ENCODE peak calls at places on chromosomes 16 and 17, in eight cellular contexts. G is esophagus muscularis mucosa, A is PC-9, M is fibroblast of lung, C is AG04450, Z is mucosa of descending colon, R is left lung, F is Peyer's patch. U is an unnamed sample.

GRCh38 chr17:45050680-45051059 is 762 bp downstream of the DCAKD start:
- DNase-seq in Z (no peak), A (peak), G (no peak), C (no peak), M (no peak), F (no peak), R (no peak), U (no peak)

GRCh38 chr16:79850348-79850747 is 249.8 kb upstream of the MAF start:
- DNase-seq in R (no peak), G (no peak), Z (no peak), A (no peak), M (no peak), F (no peak), C (no peak), U (no peak)

GRCh38 chr17:81960130-81960958 is 643 bp downstream of the NOTUM start:
- DNase-seq in F (no peak), M (no peak), Z (no peak), C (no peak), G (no peak), R (no peak), A (no peak), U (no peak)

GRCh38 chr16:47316686-47317085 is 144.2 kb downstream of the ITFG1 start:
- DNase-seq in F (no peak), G (no peak), Z (no peak), A (no peak), R (no peak), M (no peak), C (no peak), U (no peak)

GRCh38 chr16:11105038-11105903 is 150.7 kb downstream of the SOCS1 start:
- DNase-seq in A (no peak), R (no peak), F (peak), C (peak), G (no peak), M (peak), Z (no peak), U (peak)

GRCh38 chr17:59618894-59619312 is 792 bp upstream of the CLTC start:
- DNase-seq in Z (no peak), F (no peak), A (no peak), R (no peak), C (no peak), G (no peak), M (no peak), U (peak)

GRCh38 chr17:51992864-51993413 is 165.6 kb downstream of the CA10 start:
- DNase-seq in C (no peak), R (no peak), G (no peak), Z (no peak), A (no peak), M (no peak), F (no peak), U (no peak)

GRCh38 chr17:19329136-19329535 is 33.4 kb downstream of the B9D1 start:
- DNase-seq in C (no peak), F (peak), R (no peak), G (no peak), M (no peak), A (no peak), Z (no peak), U (no peak)

GRCh38 chr17:82668631-82669099 is 20.4 kb upstream of the WDR45B start:
- DNase-seq in A (peak), G (no peak), Z (peak), M (peak), F (peak), R (peak), C (peak), U (peak)

GRCh38 chr16:50299508-50300105 is 33.3 kb downstream of the ADCY7 start:
- DNase-seq in A (no peak), Z (peak), F (peak), C (no peak), R (peak), G (no peak), M (no peak), U (no peak)

GRCh38 chr16:78742501-78743283 is 643.2 kb downstream of the WWOX start:
- DNase-seq in M (peak), A (peak), C (no peak), R (peak), F (peak), G (no peak), Z (peak), U (no peak)

GRCh38 chr16:86516618-86517003 is 6.3 kb downstream of the FOXF1 start:
- DNase-seq in M (peak), R (no peak), G (no peak), A (no peak), Z (no peak), C (no peak), F (no peak), U (no peak)

GRCh38 chr16:88630941-88631340 is 7.4 kb upstream of the IL17C start:
- DNase-seq in C (no peak), F (no peak), A (no peak), M (no peak), Z (no peak), R (no peak), G (no peak), U (no peak)

GRCh38 chr17:48692049-48692448 is 30.3 kb downstream of the PRAC1 start:
- DNase-seq in A (no peak), C (no peak), R (no peak), Z (no peak), M (no peak), G (no peak), F (no peak), U (no peak)

GRCh38 chr16:29192329-29193247 is 207.7 kb downstream of the LAT start:
- DNase-seq in F (peak), C (no peak), Z (no peak), A (peak), M (no peak), R (no peak), G (no peak), U (no peak)

GRCh38 chr17:50345443-50346312 is at the start of gene XYLT2:
- DNase-seq in R (peak), A (peak), Z (peak), G (no peak), F (peak), M (peak), C (no peak), U (peak)

GRCh38 chr17:10126554-10127493 is 71.6 kb downstream of the GAS7 start:
- DNase-seq in F (no peak), C (no peak), Z (no peak), M (peak), G (no peak), A (no peak), R (no peak), U (no peak)

DNA sequence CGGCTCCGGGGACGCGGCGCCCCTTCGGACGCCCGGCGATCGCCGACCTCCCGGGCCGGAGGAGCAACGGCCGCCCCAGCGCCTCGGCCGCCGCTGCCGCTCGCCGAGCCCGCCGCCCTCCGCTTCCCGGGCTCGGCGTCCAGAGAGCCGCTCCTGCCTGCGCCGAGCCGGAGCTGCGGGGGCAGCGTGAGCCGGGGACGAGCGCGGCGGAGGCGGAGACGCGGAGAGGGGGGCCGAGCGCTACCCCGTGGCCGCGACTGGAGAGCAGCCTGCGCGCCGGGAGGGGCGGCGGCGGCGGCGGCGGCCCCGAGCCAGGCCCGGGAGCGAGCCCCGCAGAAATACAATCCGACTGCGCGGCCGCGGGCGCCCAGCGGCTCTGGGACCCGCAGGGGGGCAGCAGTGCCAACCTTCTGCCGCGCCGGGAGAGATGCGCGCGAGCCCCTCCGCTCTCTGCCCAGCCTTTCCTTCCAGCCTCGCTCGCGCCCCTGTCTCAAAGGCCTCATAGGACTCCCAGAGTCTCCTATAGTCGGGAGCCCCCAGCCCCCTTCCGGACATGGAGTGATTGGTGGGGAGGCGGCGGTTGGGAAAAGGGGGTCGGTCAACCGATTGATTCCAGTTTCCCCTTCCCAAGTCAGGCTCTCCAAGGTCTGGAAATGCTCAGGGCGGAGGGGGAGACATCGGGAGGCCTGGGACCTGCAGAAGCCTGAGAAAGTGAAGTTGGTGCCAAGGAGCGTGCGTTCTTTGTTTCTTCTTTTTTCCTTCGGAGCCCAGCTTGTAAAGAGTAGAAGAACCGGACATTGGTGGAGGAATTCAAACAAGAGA is 1.0 kb upstream of the SDK2 start:
- DNase-seq in G (no peak), A (no peak), M (peak), F (peak), R (no peak), C (no peak), Z (no peak), U (no peak)
- TF ChIP-seq CTCF in G (no peak), A (no peak), M (no peak), F (peak), R (no peak), C (no peak), Z (no peak), U (no peak)

DNA sequence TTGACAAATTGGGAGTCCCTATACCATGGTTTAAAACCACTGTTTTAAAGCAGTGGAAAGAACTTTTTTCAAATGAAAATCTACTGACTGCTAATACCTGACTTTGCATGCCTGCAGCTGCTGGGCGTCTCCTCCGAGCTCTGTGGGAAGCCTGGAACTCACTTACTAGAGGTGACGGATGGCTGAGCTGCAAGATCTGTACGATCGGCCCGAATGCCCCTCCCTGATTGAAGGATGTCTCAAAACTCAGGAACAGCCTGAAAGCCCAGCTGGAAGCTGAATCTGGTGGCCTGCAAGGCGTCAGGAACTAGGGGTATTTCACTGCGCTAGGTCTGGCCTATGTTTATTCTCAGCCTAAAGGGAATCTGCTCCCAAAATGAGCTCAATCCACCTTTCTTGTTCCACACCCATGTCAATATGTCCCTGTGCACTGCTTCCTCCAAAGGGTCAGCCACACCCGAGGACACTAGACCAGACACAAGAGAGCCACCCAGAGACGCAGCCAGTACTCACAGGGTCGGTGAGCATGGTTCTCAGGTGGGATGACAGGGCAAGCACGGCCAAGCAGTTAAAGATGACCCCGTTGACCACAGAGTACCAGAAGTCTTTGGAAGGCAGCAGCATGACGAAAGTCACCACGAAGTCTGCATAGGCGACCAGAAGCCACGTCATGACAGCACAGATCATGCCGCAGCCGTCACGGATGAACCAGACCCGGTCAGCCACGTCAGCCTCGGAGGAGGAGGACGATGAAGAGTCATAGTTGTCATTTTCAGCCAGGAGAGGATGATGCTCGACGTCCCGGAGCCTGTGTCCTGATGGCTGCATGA is 21.3 kb downstream of the ZDHHC7 start:
- DNase-seq in Z (no peak), F (no peak), A (no peak), R (no peak), M (no peak), C (no peak), G (no peak), U (no peak)
- TF ChIP-seq CTCF in Z (no peak), F (no peak), A (no peak), R (no peak), M (no peak), C (no peak), G (no peak), U (no peak)

GRCh38 chr17:3692346-3692745 is 3.6 kb downstream of the P2RX5 start:
- DNase-seq in A (no peak), G (no peak), C (no peak), F (no peak), R (no peak), Z (peak), M (no peak), U (no peak)
- TF ChIP-seq CTCF in A (no peak), G (no peak), C (peak), F (no peak), R (no peak), Z (no peak), M (peak), U (no peak)

GRCh38 chr17:63601439-63602371 is 1.0 kb downstream of the TACO1 start:
- DNase-seq in G (no peak), F (peak), R (no peak), M (peak), A (no peak), C (no peak), Z (peak), U (no peak)

GRCh38 chr17:63598284-63598683 is 2.4 kb upstream of the TACO1 start:
- DNase-seq in M (no peak), R (no peak), F (no peak), G (no peak), C (no peak), Z (no peak), A (no peak), U (no peak)

GRCh38 chr17:63596856-63597557 is 3.7 kb upstream of the TACO1 start:
- DNase-seq in G (no peak), R (no peak), Z (no peak), M (no peak), F (no peak), A (no peak), C (no peak), U (no peak)

GRCh38 chr17:63595132-63595531 is 5.6 kb upstream of the TACO1 start:
- DNase-seq in C (no peak), A (no peak), R (no peak), M (no peak), Z (no peak), F (no peak), G (no peak), U (no peak)

DNA sequence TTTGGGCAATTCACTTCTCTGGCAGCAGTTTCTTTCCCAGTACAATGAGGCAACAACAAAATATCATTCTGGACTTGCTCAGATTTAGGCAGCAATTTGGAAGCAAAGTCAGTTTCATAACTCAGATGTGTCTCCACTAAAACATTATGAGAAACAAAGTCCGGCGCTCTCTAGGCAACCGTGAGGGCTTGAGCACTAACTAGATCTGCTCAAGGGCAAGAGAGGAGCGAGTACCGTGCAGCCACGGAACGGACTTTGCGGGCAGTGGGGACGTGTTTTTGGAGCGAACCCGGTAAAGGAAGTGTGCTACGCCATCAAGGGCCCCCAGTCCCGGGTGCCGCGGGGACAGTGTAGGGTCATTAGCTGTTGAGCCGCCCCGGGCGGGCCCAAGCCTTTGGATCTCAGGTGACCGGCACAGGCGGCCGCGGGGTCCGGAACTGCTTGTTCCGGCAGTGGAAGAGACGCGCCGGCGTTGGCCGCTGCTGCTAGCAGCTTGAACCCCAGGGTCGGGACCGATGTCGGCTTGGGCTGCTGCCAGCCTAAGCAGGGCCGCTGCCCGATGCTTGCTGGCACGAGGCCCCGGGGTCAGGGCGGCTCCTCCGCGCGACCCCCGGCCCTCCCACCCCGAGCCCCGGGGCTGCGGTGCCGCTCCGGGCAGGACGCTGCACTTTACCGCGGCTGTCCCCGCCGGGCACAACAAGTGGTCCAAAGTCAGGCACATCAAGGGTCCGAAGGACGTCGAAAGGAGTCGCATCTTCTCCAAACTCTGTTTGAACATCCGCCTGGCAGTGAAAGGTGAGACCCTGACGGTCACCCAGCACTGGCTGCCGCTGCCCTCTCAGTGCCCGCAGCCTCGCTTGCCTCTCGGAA is at the start of gene TACO1:
- DNase-seq in R (peak), M (peak), G (peak), F (peak), Z (peak), A (peak), C (peak), U (peak)
- TF ChIP-seq CTCF in R (no peak), M (no peak), G (no peak), F (no peak), Z (no peak), A (no peak), C (no peak), U (no peak)